ENCODE peak calls at places on chromosomes 5 and 9, in four cellular contexts. U is WTC11, G is H1, I is K562. Q is an unnamed sample.

GRCh38 chr9:10268500-10269485 is 344.0 kb downstream of the PTPRD start:
- DNase-seq in U (peak; percentile 64), G (peak; percentile 73), I (no peak), Q (peak; percentile 31)

GRCh38 chr9:131839281-131840084 is 99.6 kb upstream of the RAPGEF1 start:
- DNase-seq in G (no peak), U (no peak), I (no peak), Q (no peak)

GRCh38 chr9:128203842-128204551 is 818 bp downstream of the DNM1 start:
- DNase-seq in I (peak; percentile 91), G (peak; percentile 81), U (peak; percentile 55), Q (peak; percentile 86)

GRCh38 chr5:67577424-67577823 is 380.8 kb upstream of the CD180 start:
- DNase-seq in I (no peak), G (no peak), U (no peak), Q (no peak)

GRCh38 chr5:171850354-171850947 is 64.8 kb downstream of the SMIM23 start:
- DNase-seq in G (no peak), I (no peak), U (peak; percentile 64), Q (peak; percentile 53)

GRCh38 chr9:113501129-113501686 is 37.7 kb downstream of the RGS3 start:
- DNase-seq in I (no peak), U (peak; percentile 69), G (peak; percentile 64), Q (no peak)

GRCh38 chr5:51380603-51381207 is 2.5 kb upstream of the ISL1 start:
- DNase-seq in I (peak; percentile 50), U (peak; percentile 32), G (no peak), Q (peak; percentile 46)

GRCh38 chr5:88158056-88158455 is 110.6 kb downstream of the TMEM161B start:
- DNase-seq in G (no peak), I (no peak), U (no peak), Q (no peak)

GRCh38 chr9:132268725-132269352 is 85.9 kb downstream of the SETX start:
- DNase-seq in G (peak; percentile 87), U (peak; percentile 80), I (peak; percentile 72), Q (peak; percentile 70)

GRCh38 chr5:122775713-122776084 is 819 bp downstream of the SNX2 start:
- DNase-seq in U (no peak), I (no peak), G (no peak), Q (peak; percentile 12)

GRCh38 chr5:17308326-17309065 is 91.1 kb downstream of the BASP1 start:
- DNase-seq in I (no peak), G (no peak), U (no peak), Q (no peak)

GRCh38 chr9:108136646-108137045 is 647.1 kb upstream of the KLF4 start:
- DNase-seq in U (no peak), I (no peak), G (no peak), Q (no peak)

GRCh38 chr9:1052908-1053590 is 2.9 kb downstream of the DMRT2 start:
- DNase-seq in G (no peak), U (no peak), I (no peak), Q (no peak)

GRCh38 chr5:153496835-153497234 is 6.4 kb downstream of the GRIA1 start:
- DNase-seq in G (no peak), U (no peak), I (peak; percentile 13), Q (peak; percentile 35)

GRCh38 chr5:33766023-33766422 is 125.8 kb downstream of the ADAMTS12 start:
- DNase-seq in I (no peak), G (no peak), U (no peak), Q (no peak)

GRCh38 chr5:31663519-31663918 is 24.6 kb downstream of the PDZD2 start:
- DNase-seq in G (no peak), U (no peak), I (no peak), Q (no peak)

GRCh38 chr9:123438821-123439220 is 82.8 kb downstream of the CRB2 start:
- DNase-seq in U (peak; percentile 59), I (no peak), G (no peak), Q (no peak)

GRCh38 chr5:104347119-104347708 is 784.6 kb upstream of the NUDT12 start:
- DNase-seq in G (no peak), U (no peak), I (no peak), Q (no peak)

GRCh38 chr5:31671339-31671741 is 32.4 kb downstream of the PDZD2 start:
- DNase-seq in I (no peak), U (no peak), G (no peak), Q (no peak)

GRCh38 chr9:35859310-35859994 is 10.7 kb downstream of the OR13J1 start:
- DNase-seq in G (peak; percentile 43), I (peak; percentile 18), U (no peak), Q (peak; percentile 51)

GRCh38 chr9:38026021-38026809 is 42.8 kb downstream of the SHB start:
- DNase-seq in U (no peak), G (no peak), I (peak; percentile 65), Q (peak; percentile 47)

GRCh38 chr5:176440932-176441706 is 7.1 kb upstream of the FAF2 start:
- DNase-seq in U (no peak), G (no peak), I (no peak), Q (no peak)

GRCh38 chr5:79023323-79023722 is 38.2 kb upstream of the ARSB start:
- DNase-seq in G (no peak), I (no peak), U (no peak), Q (peak; percentile 17)

GRCh38 chr5:41286165-41286564 is 72.8 kb upstream of the C6 start:
- DNase-seq in U (no peak), G (no peak), I (no peak), Q (peak; percentile 46)

GRCh38 chr5:95113489-95113888 is 171.4 kb downstream of the MCTP1 start:
- DNase-seq in U (peak; percentile 13), G (no peak), I (no peak), Q (no peak)

GRCh38 chr5:110054240-110054639 is 364.5 kb downstream of the MAN2A1 start:
- DNase-seq in U (no peak), I (peak; percentile 17), G (no peak), Q (peak; percentile 10)

GRCh38 chr5:155792873-155793272 is 534.1 kb upstream of the SGCD start:
- DNase-seq in U (no peak), G (no peak), I (no peak), Q (no peak)

GRCh38 chr9:110015759-110016158 is 192.2 kb downstream of the C9orf152 start:
- DNase-seq in I (no peak), U (no peak), G (no peak), Q (no peak)

GRCh38 chr9:18393340-18394130 is 80.4 kb upstream of the ADAMTSL1 start:
- DNase-seq in I (no peak), G (no peak), U (no peak), Q (no peak)

GRCh38 chr5:149011084-149011483 is 51.8 kb downstream of the SH3TC2 start:
- DNase-seq in I (no peak), G (no peak), U (no peak), Q (no peak)

GRCh38 chr5:150751096-150751891 is 7.5 kb downstream of the DCTN4 start:
- DNase-seq in I (no peak), U (no peak), G (no peak), Q (peak; percentile 35)

GRCh38 chr5:115812372-115812771 is 4.1 kb downstream of the CDO1 start:
- DNase-seq in G (no peak), I (no peak), U (no peak), Q (no peak)

GRCh38 chr5:119327018-119327417 is 28.8 kb upstream of the TNFAIP8 start:
- DNase-seq in G (no peak), I (no peak), U (no peak), Q (no peak)
- TF ChIP-seq TEAD4 in G (no peak), I (peak; percentile 7), U (no peak), Q (no peak)

GRCh38 chr5:135210286-135211055 is 176.4 kb upstream of the PITX1 start:
- DNase-seq in I (no peak), U (no peak), G (no peak), Q (no peak)

GRCh38 chr5:135211791-135212190 is 177.8 kb upstream of the PITX1 start:
- DNase-seq in G (peak; percentile 26), U (no peak), I (no peak), Q (no peak)

GRCh38 chr5:135209495-135209837 is 175.4 kb upstream of the PITX1 start:
- DNase-seq in I (no peak), U (no peak), G (peak; percentile 20), Q (no peak)

GRCh38 chr5:135212361-135213033 is 178.5 kb upstream of the PITX1 start:
- DNase-seq in G (peak; percentile 39), I (no peak), U (no peak), Q (no peak)

GRCh38 chr5:135211083-135211790 is 177.2 kb upstream of the PITX1 start:
- DNase-seq in U (no peak), I (no peak), G (peak; percentile 28), Q (no peak)
- TF ChIP-seq TEAD4 in U (no peak), I (no peak), G (no peak), Q (no peak)

GRCh38 chr9:135898634-135899407 is 8.5 kb downstream of the CAMSAP1 start:
- DNase-seq in G (no peak), U (no peak), I (no peak), Q (no peak)
- TF ChIP-seq TEAD4 in G (no peak), U (no peak), I (no peak), Q (no peak)

DNA sequence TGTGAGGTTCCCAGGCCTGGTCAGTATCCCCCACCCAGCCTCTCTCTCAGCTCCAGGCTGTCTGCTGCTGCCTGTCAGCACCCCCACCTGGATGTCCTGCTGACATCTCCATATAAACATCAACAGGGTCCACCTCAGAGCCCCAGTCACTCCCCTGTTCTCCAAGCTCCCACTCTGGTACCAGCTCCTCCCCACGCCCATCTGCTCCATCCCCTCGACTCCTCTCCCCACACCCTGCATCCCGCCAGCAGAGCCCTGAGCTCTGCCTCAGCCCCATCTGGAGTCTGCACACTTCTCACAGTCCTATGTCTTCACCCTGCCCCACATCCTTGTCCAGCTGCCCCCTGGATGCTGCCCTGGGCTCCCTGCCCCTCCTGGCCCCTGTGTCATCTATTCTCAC is 67.7 kb upstream of the LRRTM2 start:
- DNase-seq in G (no peak), I (no peak), U (no peak), Q (no peak)
- TF ChIP-seq TEAD4 in G (no peak), I (no peak), U (no peak), Q (no peak)

GRCh38 chr5:72693546-72693945 is 122.9 kb upstream of the TNPO1 start:
- DNase-seq in U (no peak), G (no peak), I (no peak), Q (no peak)

GRCh38 chr5:72693001-72693442 is 123.4 kb upstream of the TNPO1 start:
- DNase-seq in I (no peak), U (no peak), G (no peak), Q (peak; percentile 50)

GRCh38 chr5:72688926-72689325 is 127.5 kb upstream of the TNPO1 start:
- DNase-seq in U (no peak), G (no peak), I (no peak), Q (no peak)

GRCh38 chr5:72695659-72696058 is 120.8 kb upstream of the TNPO1 start:
- DNase-seq in U (no peak), I (no peak), G (no peak), Q (no peak)

GRCh38 chr5:72692273-72692672 is 124.2 kb upstream of the TNPO1 start:
- DNase-seq in I (no peak), G (no peak), U (no peak), Q (no peak)
- TF ChIP-seq TEAD4 in I (no peak), G (no peak), U (no peak), Q (no peak)

GRCh38 chr5:144068926-144069325 is 101.5 kb downstream of the YIPF5 start:
- DNase-seq in U (no peak), I (no peak), G (no peak), Q (no peak)

GRCh38 chr5:144076521-144077083 is 93.9 kb downstream of the YIPF5 start:
- DNase-seq in I (no peak), U (no peak), G (no peak), Q (no peak)

GRCh38 chr5:144072518-144072927 is 97.9 kb downstream of the YIPF5 start:
- DNase-seq in G (no peak), U (no peak), I (no peak), Q (no peak)
- TF ChIP-seq TEAD4 in G (no peak), U (no peak), I (no peak), Q (peak; percentile 78)

Q was measured in SK-N-SH.